ENCODE peak calls at places on chromosomes 5 and 9, in six cellular contexts. C is pulmonary artery endothelial cell; K is psoas muscle; B is activated CD4-positive, alpha-beta T cell treated with anti-CD3 and anti-CD28 coated beads, Interleukin-2, amount 50 U/mL, for 48 hours; N is stimulated activated CD8-positive, alpha-beta memory T cell treated with anti-CD3 and anti-CD28 coated beads, Interleukin-4, amount 100 ng/mL, for 24 hours; D is GM18507. M is an unnamed sample.
A peak's percentile ranks its signal among the peaks of the same experiment; 100 is the strongest.

GRCh38 chr9:19629506-19629905 is 159.3 kb downstream of the SLC24A2 start:
- DNase-seq in C (no peak), K (no peak), B (no peak), N (no peak), D (no peak), M (no peak)

GRCh38 chr5:179258922-179259730 is 86.1 kb downstream of the ADAMTS2 start:
- DNase-seq in C (no peak), K (no peak), B (no peak), N (no peak), D (no peak), M (no peak)

GRCh38 chr5:168357881-168358280 is 66.4 kb downstream of the WWC1 start:
- DNase-seq in C (no peak), K (no peak), B (no peak), N (no peak), D (no peak), M (no peak)

GRCh38 chr5:180171568-180172094 is 37.4 kb downstream of the RASGEF1C start:
- DNase-seq in C (no peak), K (no peak), B (no peak), N (no peak), D (no peak), M (no peak)

GRCh38 chr5:143106175-143106574 is 297.3 kb downstream of the NR3C1 start:
- DNase-seq in C (peak; percentile 53), K (peak; percentile 13), B (no peak), N (no peak), D (no peak), M (no peak)

GRCh38 chr9:38074441-38074943 is 5.5 kb upstream of the SHB start:
- DNase-seq in C (no peak), K (no peak), B (no peak), N (no peak), D (no peak), M (no peak)

GRCh38 chr5:176674799-176675198 is 27.5 kb downstream of the TSPAN17 start:
- DNase-seq in C (no peak), K (no peak), B (no peak), N (no peak), D (no peak), M (no peak)

GRCh38 chr5:71974622-71975021 is 132.7 kb upstream of the MAP1B start:
- DNase-seq in C (no peak), K (no peak), B (no peak), N (no peak), D (no peak), M (no peak)

GRCh38 chr9:111036068-111036789 is 2.0 kb downstream of the LPAR1 start:
- DNase-seq in C (no peak), K (peak; percentile 70), B (no peak), N (no peak), D (no peak), M (no peak)

GRCh38 chr9:14031015-14031414 is 282.9 kb downstream of the NFIB start:
- DNase-seq in C (no peak), K (no peak), B (no peak), N (no peak), D (no peak), M (no peak)

GRCh38 chr5:150341331-150341730 is 16.2 kb upstream of the TCOF1 start:
- DNase-seq in C (no peak), K (no peak), B (no peak), N (no peak), D (no peak), M (no peak)